ENCODE peak calls at places on chromosomes 1 and 21, in seven cellular contexts. M is CD8-positive, alpha-beta T cell; V is left lung; Z is hepatocyte; Q is fibroblast of mammary gland; L is fibroblast of pulmonary artery; T is IMR-90. U is an unnamed sample.

GRCh38 chr1:231590453-231591198 is 36.0 kb upstream of the DISC1 start:
- DNase-seq in Z (peak; percentile 80), V (no peak), Q (peak; percentile 82), L (peak; percentile 82), M (no peak), T (peak; percentile 83), U (no peak)

GRCh38 chr21:32951041-32951440 is 74.7 kb upstream of the OLIG2 start:
- DNase-seq in Q (no peak), V (no peak), L (no peak), Z (no peak), M (no peak), T (no peak), U (no peak)

GRCh38 chr1:65039066-65039465 is 72.7 kb upstream of the JAK1 start:
- DNase-seq in L (no peak), V (no peak), Z (no peak), Q (no peak), M (no peak), T (no peak), U (no peak)

GRCh38 chr1:201468501-201468843 is 516 bp downstream of the PHLDA3 start:
- DNase-seq in Z (peak; percentile 64), V (peak; percentile 83), T (no peak), Q (no peak), L (no peak), M (no peak), U (no peak)

GRCh38 chr1:167635233-167635648 is 5.2 kb downstream of the RCSD1 start:
- DNase-seq in Z (peak; percentile 21), M (no peak), T (no peak), Q (no peak), L (peak; percentile 54), V (no peak), U (no peak)

GRCh38 chr1:229139320-229139719 is 131.6 kb upstream of the RAB4A start:
- DNase-seq in Q (no peak), V (no peak), L (no peak), Z (no peak), M (no peak), T (no peak), U (no peak)

GRCh38 chr1:24098102-24098501 is 13.8 kb downstream of the MYOM3 start:
- DNase-seq in L (no peak), T (no peak), M (no peak), Q (no peak), V (no peak), Z (no peak), U (no peak)

GRCh38 chr1:24526940-24527542 is 24.4 kb downstream of the RCAN3 start:
- DNase-seq in V (no peak), L (peak; percentile 42), Q (peak; percentile 28), M (peak; percentile 13), Z (no peak), T (peak; percentile 20), U (no peak)

GRCh38 chr1:232788235-232788872 is 16.9 kb upstream of the MAP10 start:
- DNase-seq in T (no peak), V (no peak), Z (no peak), Q (no peak), L (no peak), M (no peak), U (no peak)

GRCh38 chr1:87213126-87213496 is 115.6 kb upstream of the LMO4 start:
- DNase-seq in L (no peak), Q (peak; percentile 6), T (no peak), V (peak; percentile 62), Z (no peak), M (no peak), U (no peak)

GRCh38 chr21:32306021-32306780 is 7.5 kb downstream of the MRAP start:
- DNase-seq in M (no peak), Q (no peak), T (no peak), V (no peak), L (no peak), Z (no peak), U (no peak)

GRCh38 chr1:100941098-100941527 is 45.2 kb downstream of the SLC30A7 start:
- DNase-seq in Q (no peak), L (no peak), M (no peak), Z (no peak), V (no peak), T (no peak), U (no peak)

GRCh38 chr1:163875214-163875926 is 553.6 kb downstream of the NUF2 start:
- DNase-seq in T (peak; percentile 22), Z (peak; percentile 20), L (peak; percentile 83), V (no peak), Q (peak; percentile 96), M (no peak), U (no peak)

GRCh38 chr1:240099748-240100147 is 8.1 kb downstream of the FMN2 start:
- DNase-seq in V (no peak), M (no peak), T (no peak), Q (no peak), Z (no peak), L (no peak), U (no peak)

GRCh38 chr21:30348506-30348905 is at the start of gene KRTAP23-1:
- DNase-seq in M (no peak), L (no peak), T (no peak), Q (no peak), Z (no peak), V (no peak), U (no peak)

GRCh38 chr1:159071970-159072582 is 4.5 kb downstream of the AIM2 start:
- DNase-seq in M (no peak), Z (peak; percentile 78), T (peak; percentile 80), V (no peak), L (peak; percentile 88), Q (peak; percentile 83), U (no peak)

GRCh38 chr1:18929686-18930085 is 26.8 kb downstream of the IFFO2 start:
- DNase-seq in L (peak; percentile 72), T (peak; percentile 83), V (no peak), Z (no peak), Q (peak; percentile 76), M (no peak), U (no peak)

GRCh38 chr1:221987860-221988520 is 246.1 kb upstream of the DUSP10 start:
- DNase-seq in T (peak; percentile 96), V (no peak), Z (no peak), M (no peak), Q (peak; percentile 91), L (peak; percentile 77), U (no peak)

GRCh38 chr1:87684786-87685185 is 356.1 kb downstream of the LMO4 start:
- DNase-seq in T (peak; percentile 72), V (no peak), Z (peak; percentile 36), Q (peak; percentile 27), M (no peak), L (peak; percentile 64), U (no peak)

GRCh38 chr1:58650141-58650540 is 49.7 kb downstream of the MYSM1 start:
- DNase-seq in T (peak; percentile 47), Q (peak; percentile 63), Z (no peak), V (no peak), M (no peak), L (no peak), U (no peak)

GRCh38 chr21:38486705-38487104 is 11.6 kb downstream of the ERG start:
- DNase-seq in Q (no peak), T (no peak), V (no peak), Z (no peak), M (no peak), L (no peak), U (no peak)

DNA sequence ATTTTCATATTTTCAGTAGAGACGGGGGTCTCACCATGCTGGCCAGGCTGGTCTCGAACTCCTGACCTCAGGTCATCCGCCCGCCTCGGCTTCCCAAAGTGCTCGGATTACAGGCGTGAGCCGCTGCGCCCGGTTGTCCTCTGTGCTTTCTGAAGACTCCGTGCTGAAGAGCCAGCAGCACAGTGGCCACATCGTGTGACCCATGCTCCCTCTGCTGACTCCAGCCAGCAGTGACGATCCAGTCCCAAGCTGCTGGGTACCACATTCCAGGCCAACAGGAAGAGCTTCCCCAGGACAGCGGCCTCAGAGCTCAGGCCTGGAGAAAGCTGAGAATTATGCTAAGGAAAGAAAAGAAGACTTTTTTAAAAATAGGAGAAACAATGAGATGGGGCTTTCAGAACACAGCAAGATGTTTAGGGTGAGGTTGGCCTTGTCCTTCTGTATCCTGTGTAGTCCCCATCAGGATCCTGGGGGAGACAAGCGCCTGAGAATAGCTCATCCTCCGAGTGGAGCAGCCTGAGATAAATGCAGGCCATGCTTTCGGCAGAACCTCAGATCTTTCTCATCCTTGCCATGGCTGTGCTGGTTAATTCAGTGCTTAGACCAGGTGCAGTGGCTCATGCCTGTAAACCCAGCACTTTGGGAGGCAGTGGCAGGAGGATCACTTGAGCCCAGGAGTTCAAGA is 207.1 kb downstream of the SLC35F3 start:
- DNase-seq in L (peak; percentile 10), V (peak; percentile 74), T (peak; percentile 15), Q (no peak), Z (peak; percentile 68), M (no peak), U (no peak)
- TF ChIP-seq CTCF in L (no peak), V (no peak), T (no peak), Q (no peak), Z (peak; percentile 53), M (no peak), U (no peak)

GRCh38 chr1:43074244-43074643 is 97.8 kb downstream of the EBNA1BP2 start:
- DNase-seq in V (no peak), Q (no peak), M (no peak), L (no peak), T (no peak), Z (no peak), U (no peak)
- TF ChIP-seq CTCF in V (no peak), Q (no peak), M (no peak), L (no peak), T (no peak), Z (no peak), U (no peak)

DNA sequence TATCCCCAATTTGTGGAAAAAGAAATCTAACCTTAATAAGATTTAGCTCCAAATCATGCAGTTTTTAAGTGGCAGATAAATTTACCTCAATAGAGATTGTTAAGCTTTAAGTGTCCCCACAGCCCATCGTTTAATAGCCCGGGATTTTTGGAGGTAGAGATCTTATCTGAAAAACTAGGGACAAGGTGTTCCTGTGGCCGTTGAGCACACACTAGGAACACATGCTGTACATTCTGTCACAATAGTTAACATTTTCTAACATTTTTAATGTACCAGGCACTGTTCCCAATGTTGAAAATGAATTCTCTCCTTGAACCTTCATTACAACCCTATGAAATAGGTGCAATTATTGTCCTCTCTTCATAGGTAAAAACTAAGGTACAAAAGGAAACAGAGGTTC is 85.7 kb upstream of the PLD5 start:
- DNase-seq in Q (no peak), M (no peak), V (no peak), Z (no peak), T (no peak), L (no peak), U (no peak)
- TF ChIP-seq CTCF in Q (no peak), M (no peak), V (no peak), Z (no peak), T (no peak), L (no peak), U (no peak)

GRCh38 chr1:42691157-42691498 is 8.9 kb downstream of the YBX1 start:
- DNase-seq in V (no peak), T (no peak), L (no peak), Q (no peak), Z (no peak), M (no peak), U (no peak)

GRCh38 chr1:42692461-42692860 is 10.2 kb downstream of the YBX1 start:
- DNase-seq in M (no peak), T (no peak), Z (peak; percentile 52), Q (no peak), V (no peak), L (no peak), U (no peak)

GRCh38 chr1:42689912-42690311 is 7.7 kb downstream of the YBX1 start:
- DNase-seq in T (no peak), Z (no peak), M (no peak), Q (no peak), V (no peak), L (no peak), U (no peak)

GRCh38 chr1:42692941-42693340 is 10.7 kb downstream of the YBX1 start:
- DNase-seq in V (no peak), Z (no peak), L (no peak), T (no peak), Q (no peak), M (no peak), U (no peak)

GRCh38 chr1:42690477-42691156 is 8.4 kb downstream of the YBX1 start:
- DNase-seq in T (peak; percentile 14), V (no peak), M (no peak), Q (no peak), L (no peak), Z (no peak), U (no peak)
- TF ChIP-seq CTCF in T (peak; percentile 14), V (no peak), M (peak; percentile 34), Q (peak; percentile 4), L (peak; percentile 3), Z (peak; percentile 27), U (no peak)

U was measured in activated B cell treated with CpG ODN at 0.5 μM for 24 hours.